ENCODE peak calls at places on chromosome 22, in five cellular contexts. T is kidney, R is neuronal stem cell, L is endodermal cell, K is colonic mucosa. C is an unnamed sample.

GRCh38 chr22:36194971-36195370 is 6.6 kb downstream of the APOL4 start:
- DNase-seq in T (no peak), R (peak), L (peak), K (peak), C (peak)

GRCh38 chr22:20433191-20433590 is 4.4 kb downstream of the SCARF2 start:
- DNase-seq in T (peak), R (no peak), L (no peak), K (no peak), C (no peak)

GRCh38 chr22:19868773-19869471 is 14.2 kb upstream of the GNB1L start:
- DNase-seq in T (peak), R (no peak), L (no peak), K (peak), C (no peak)

GRCh38 chr22:36790648-36791047 is 14.7 kb upstream of the IFT27 start:
- DNase-seq in T (no peak), R (no peak), L (no peak), K (no peak), C (no peak)

GRCh38 chr22:44448271-44448780 is 49.7 kb downstream of the RTL6 start:
- DNase-seq in T (peak), R (no peak), L (peak), K (no peak), C (peak)

GRCh38 chr22:33082221-33082620 is 24.0 kb upstream of the SYN3 start:
- DNase-seq in T (no peak), R (no peak), L (no peak), K (no peak), C (no peak)

GRCh38 chr22:27668828-27669797 is 132.4 kb downstream of the MN1 start:
- DNase-seq in T (peak), R (no peak), L (peak), K (peak), C (peak)

GRCh38 chr22:22161924-22162851 is 82.4 kb upstream of the VPREB1 start:
- DNase-seq in T (no peak), R (no peak), L (no peak), K (no peak), C (peak)

GRCh38 chr22:21762712-21763581 is 27.4 kb upstream of the YPEL1 start:
- DNase-seq in T (no peak), R (no peak), L (no peak), K (no peak), C (no peak)

GRCh38 chr22:32850591-32851517 is 49.3 kb downstream of the TIMP3 start:
- DNase-seq in T (no peak), R (no peak), L (no peak), K (peak), C (no peak)

GRCh38 chr22:30435674-30436126 is 10.1 kb downstream of the MTFP1 start:
- DNase-seq in T (peak), R (no peak), L (no peak), K (peak), C (peak)
- H3K9ac ChIP-seq in T (no peak), R (no peak), L (no peak), K (no peak), C (peak)

GRCh38 chr22:46085831-46086576 is 64.3 kb upstream of the PPARA start:
- DNase-seq in T (peak), R (no peak), L (no peak), K (peak), C (no peak)
- H3K9ac ChIP-seq in T (no peak), R (no peak), L (no peak), K (peak), C (no peak)

DNA sequence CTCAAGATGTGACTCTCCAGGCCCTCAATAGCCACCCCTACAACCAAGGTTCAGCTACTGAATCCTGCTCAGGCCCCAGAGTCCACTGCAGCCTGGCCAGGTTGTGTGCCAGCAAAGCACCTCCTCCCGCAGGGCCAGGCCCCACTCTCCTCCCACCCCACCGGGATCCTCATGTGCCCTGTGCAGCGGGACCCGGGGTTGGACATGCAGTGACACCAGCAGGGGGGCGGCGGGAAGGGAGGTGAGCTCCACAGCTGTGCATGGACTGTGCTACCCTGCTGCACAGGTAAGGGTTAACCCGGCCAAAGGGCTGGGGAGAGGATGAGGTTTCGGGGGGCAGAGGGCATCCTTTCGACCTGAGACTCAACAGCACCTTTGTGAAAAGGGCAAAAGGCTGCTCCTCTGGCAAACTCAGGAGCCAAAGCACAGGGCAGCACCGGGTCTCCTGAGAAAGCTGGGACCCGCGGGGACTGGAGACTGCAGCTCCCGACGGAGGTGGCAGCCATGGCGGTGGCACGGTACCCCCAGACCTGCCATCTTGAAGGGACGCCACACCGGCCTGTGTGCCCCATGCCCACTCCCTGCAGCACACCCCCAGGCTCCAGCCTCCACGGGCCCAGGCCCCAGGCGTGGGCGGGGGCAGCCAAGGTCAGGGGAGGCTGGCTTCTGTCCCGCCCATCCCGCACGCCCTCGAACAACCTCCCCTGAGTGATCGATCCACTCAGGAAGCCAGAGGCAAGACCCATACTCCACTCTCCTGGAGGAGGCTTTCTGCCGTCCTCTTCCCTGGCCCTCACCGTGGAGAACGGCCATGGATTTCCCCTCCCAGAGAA is 10.6 kb downstream of the PLXNB2 start:
- DNase-seq in T (no peak), R (no peak), L (no peak), K (no peak), C (no peak)
- H3K9ac ChIP-seq in T (no peak), R (peak), L (no peak), K (peak), C (no peak)

GRCh38 chr22:39471421-39472141 is 14.8 kb downstream of the MGAT3 start:
- DNase-seq in T (no peak), R (no peak), L (no peak), K (peak), C (peak)
- H3K9ac ChIP-seq in T (no peak), R (no peak), L (no peak), K (peak), C (peak)

DNA sequence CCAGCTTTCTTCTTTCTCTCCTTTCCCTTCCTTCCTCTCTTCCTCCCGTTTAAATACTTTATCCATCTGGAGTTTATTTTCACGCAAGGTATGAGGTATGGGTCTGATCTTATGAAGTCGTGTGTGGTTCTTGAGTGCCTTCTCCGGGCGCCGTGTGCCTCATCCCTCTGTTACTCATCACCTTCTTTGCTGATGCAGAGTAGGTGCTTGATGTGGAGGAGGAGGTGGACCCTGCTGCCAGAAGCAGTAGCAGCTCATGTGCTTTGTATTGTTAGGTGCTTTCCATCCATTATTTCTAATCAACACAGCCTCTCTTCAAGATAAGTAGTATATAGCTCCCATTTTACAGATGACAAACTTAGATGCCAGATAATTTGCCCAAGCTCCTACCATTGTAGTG is 47.0 kb downstream of the TNRC6B start:
- DNase-seq in T (no peak), R (no peak), L (no peak), K (no peak), C (no peak)
- H3K9ac ChIP-seq in T (no peak), R (no peak), L (no peak), K (no peak), C (no peak)

GRCh38 chr22:42992886-42993479 is 22.0 kb downstream of the PACSIN2 start:
- DNase-seq in T (no peak), R (no peak), L (no peak), K (no peak), C (peak)
- H3K9ac ChIP-seq in T (no peak), R (no peak), L (no peak), K (no peak), C (no peak)

GRCh38 chr22:25748140-25748539 is 6.2 kb downstream of the MYO18B start:
- DNase-seq in T (no peak), R (no peak), L (no peak), K (no peak), C (no peak)

GRCh38 chr22:25750569-25751173 is 8.7 kb downstream of the MYO18B start:
- DNase-seq in T (no peak), R (no peak), L (no peak), K (no peak), C (no peak)

GRCh38 chr22:25749420-25750169 is 7.6 kb downstream of the MYO18B start:
- DNase-seq in T (no peak), R (no peak), L (no peak), K (no peak), C (no peak)

GRCh38 chr22:25747245-25747944 is 5.4 kb downstream of the MYO18B start:
- DNase-seq in T (peak), R (no peak), L (no peak), K (no peak), C (no peak)

DNA sequence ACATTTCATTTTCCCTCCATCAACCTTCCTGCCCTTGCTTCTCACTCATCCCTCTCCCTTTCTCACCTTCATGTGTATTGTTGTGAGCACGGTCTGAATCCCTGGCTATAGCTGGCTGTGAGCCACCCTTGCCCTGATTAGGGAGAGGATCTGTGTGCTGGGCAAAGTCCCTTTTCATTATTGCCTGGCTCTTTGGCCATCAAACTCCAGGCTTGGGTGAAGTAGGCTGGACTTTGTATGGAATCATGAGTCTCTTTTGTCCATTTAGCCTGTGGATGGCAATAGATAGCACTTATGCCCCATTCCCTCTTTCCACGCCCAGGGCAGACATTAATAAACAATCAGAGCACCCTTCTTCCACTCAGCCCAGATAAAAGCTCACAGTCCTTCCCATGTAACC is 6.7 kb downstream of the MYO18B start:
- DNase-seq in T (no peak), R (no peak), L (no peak), K (peak), C (no peak)
- H3K9ac ChIP-seq in T (no peak), R (no peak), L (no peak), K (no peak), C (no peak)

C was measured in Karpas-422.